ENCODE peak calls at places on chromosomes 6 and 20, in six cellular contexts. One of them, this sample, is unnamed.

GRCh38 chr6:128370072-128370471 is 150.3 kb downstream of the PTPRK start:
- DNase-seq in A549: no peak
- DNase-seq in upper lobe of right lung: no peak
- DNase-seq in fibroblast of villous mesenchyme: peak
- DNase-seq in effector memory CD4-positive, alpha-beta T cell: no peak
- DNase-seq in PC-3: peak
- DNase-seq in this sample: peak

GRCh38 chr6:162852810-162853577 is 125.2 kb downstream of the PACRG start:
- DNase-seq in A549: no peak
- DNase-seq in upper lobe of right lung: no peak
- DNase-seq in fibroblast of villous mesenchyme: no peak
- DNase-seq in effector memory CD4-positive, alpha-beta T cell: no peak
- DNase-seq in PC-3: no peak
- DNase-seq in this sample: no peak

GRCh38 chr6:17820055-17820454 is 113.3 kb upstream of the NUP153 start:
- DNase-seq in A549: peak
- DNase-seq in upper lobe of right lung: no peak
- DNase-seq in fibroblast of villous mesenchyme: no peak
- DNase-seq in effector memory CD4-positive, alpha-beta T cell: no peak
- DNase-seq in PC-3: peak
- DNase-seq in this sample: no peak

GRCh38 chr6:121828567-121828966 is 393.1 kb downstream of the GJA1 start:
- DNase-seq in A549: no peak
- DNase-seq in upper lobe of right lung: no peak
- DNase-seq in fibroblast of villous mesenchyme: no peak
- DNase-seq in effector memory CD4-positive, alpha-beta T cell: no peak
- DNase-seq in PC-3: no peak
- DNase-seq in this sample: no peak

GRCh38 chr20:36128463-36129176 is 25.9 kb upstream of the EPB41L1 start:
- DNase-seq in A549: peak
- DNase-seq in upper lobe of right lung: no peak
- DNase-seq in fibroblast of villous mesenchyme: peak
- DNase-seq in effector memory CD4-positive, alpha-beta T cell: no peak
- DNase-seq in PC-3: peak
- DNase-seq in this sample: peak

GRCh38 chr6:47817749-47818148 is 35.9 kb downstream of the OPN5 start:
- DNase-seq in A549: no peak
- DNase-seq in upper lobe of right lung: no peak
- DNase-seq in fibroblast of villous mesenchyme: no peak
- DNase-seq in effector memory CD4-positive, alpha-beta T cell: no peak
- DNase-seq in PC-3: no peak
- DNase-seq in this sample: no peak

GRCh38 chr6:9361749-9362148 is 926.4 kb upstream of the SLC35B3 start:
- DNase-seq in A549: no peak
- DNase-seq in upper lobe of right lung: no peak
- DNase-seq in fibroblast of villous mesenchyme: no peak
- DNase-seq in effector memory CD4-positive, alpha-beta T cell: no peak
- DNase-seq in PC-3: no peak
- DNase-seq in this sample: no peak

GRCh38 chr6:5946701-5947100 is 60.0 kb downstream of the NRN1 start:
- DNase-seq in A549: no peak
- DNase-seq in upper lobe of right lung: no peak
- DNase-seq in fibroblast of villous mesenchyme: no peak
- DNase-seq in effector memory CD4-positive, alpha-beta T cell: no peak
- DNase-seq in PC-3: no peak
- DNase-seq in this sample: no peak

GRCh38 chr6:30760537-30760936 is 16.2 kb upstream of the IER3 start:
- DNase-seq in A549: no peak
- DNase-seq in upper lobe of right lung: no peak
- DNase-seq in fibroblast of villous mesenchyme: no peak
- DNase-seq in effector memory CD4-positive, alpha-beta T cell: no peak
- DNase-seq in PC-3: no peak
- DNase-seq in this sample: no peak

GRCh38 chr6:109062216-109062615 is 32.4 kb downstream of the SESN1 start:
- DNase-seq in A549: no peak
- DNase-seq in upper lobe of right lung: no peak
- DNase-seq in fibroblast of villous mesenchyme: no peak
- DNase-seq in effector memory CD4-positive, alpha-beta T cell: no peak
- DNase-seq in PC-3: no peak
- DNase-seq in this sample: no peak

GRCh38 chr6:149938571-149939462 is 3.0 kb upstream of the ULBP2 start:
- DNase-seq in A549: no peak
- DNase-seq in upper lobe of right lung: no peak
- DNase-seq in fibroblast of villous mesenchyme: peak
- DNase-seq in effector memory CD4-positive, alpha-beta T cell: peak
- DNase-seq in PC-3: peak
- DNase-seq in this sample: peak

GRCh38 chr6:29626948-29627761 is 5.8 kb downstream of the GABBR1 start:
- DNase-seq in A549: no peak
- DNase-seq in upper lobe of right lung: no peak
- DNase-seq in fibroblast of villous mesenchyme: no peak
- DNase-seq in effector memory CD4-positive, alpha-beta T cell: no peak
- DNase-seq in PC-3: no peak
- DNase-seq in this sample: peak

GRCh38 chr6:29629571-29629970 is 3.4 kb downstream of the GABBR1 start:
- DNase-seq in A549: no peak
- DNase-seq in upper lobe of right lung: no peak
- DNase-seq in fibroblast of villous mesenchyme: no peak
- DNase-seq in effector memory CD4-positive, alpha-beta T cell: no peak
- DNase-seq in PC-3: no peak
- DNase-seq in this sample: no peak

GRCh38 chr6:29627762-29628418 is 5.1 kb downstream of the GABBR1 start:
- DNase-seq in A549: peak
- DNase-seq in upper lobe of right lung: peak
- DNase-seq in fibroblast of villous mesenchyme: peak
- DNase-seq in effector memory CD4-positive, alpha-beta T cell: peak
- DNase-seq in PC-3: peak
- DNase-seq in this sample: peak

GRCh38 chr6:29631209-29631810 is 1.7 kb downstream of the GABBR1 start:
- DNase-seq in A549: no peak
- DNase-seq in upper lobe of right lung: no peak
- DNase-seq in fibroblast of villous mesenchyme: peak
- DNase-seq in effector memory CD4-positive, alpha-beta T cell: no peak
- DNase-seq in PC-3: no peak
- DNase-seq in this sample: no peak

DNA sequence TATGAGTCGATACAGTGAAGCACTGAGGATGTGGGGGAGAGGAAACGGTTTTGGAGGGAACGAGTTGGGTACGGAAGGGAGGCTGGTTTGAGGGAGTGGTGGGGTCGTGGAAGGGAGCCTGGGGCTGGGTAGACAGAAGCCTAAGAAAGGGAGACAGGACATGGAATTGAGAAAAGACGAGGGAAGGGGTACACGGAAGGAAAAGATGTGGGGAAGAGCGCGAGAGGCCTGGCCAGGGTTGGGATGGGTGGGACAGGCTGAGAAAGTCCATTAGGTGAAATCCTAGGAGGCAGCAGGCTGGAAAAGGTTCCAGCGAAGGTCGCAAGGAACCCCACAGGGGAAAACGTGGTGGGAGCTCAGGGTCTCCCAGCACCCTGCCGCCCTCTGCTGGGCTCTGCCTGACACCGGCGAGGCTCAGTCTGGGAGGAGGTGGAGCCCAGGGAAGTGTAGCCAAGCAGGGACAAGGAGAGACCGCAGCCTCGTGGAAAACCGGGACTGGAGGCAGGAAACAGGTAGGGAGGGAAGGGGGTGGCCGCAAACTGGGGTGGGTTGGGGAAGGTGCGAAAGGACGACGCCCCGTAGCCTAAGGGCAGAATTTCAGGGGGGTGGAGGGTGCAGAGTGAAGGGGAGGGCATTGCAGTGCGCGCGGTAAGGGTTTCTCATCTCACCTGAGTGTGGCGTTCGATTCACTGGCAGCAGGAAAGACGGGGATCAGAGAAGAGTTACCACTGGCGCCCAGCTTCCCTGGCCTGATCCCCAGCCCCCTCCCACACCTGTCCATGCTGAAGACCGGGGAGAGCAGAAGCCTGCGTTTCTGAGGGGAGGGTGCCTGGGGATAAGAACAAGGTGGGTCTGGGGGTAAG is 4.3 kb downstream of the GABBR1 start:
- DNase-seq in A549: peak
- DNase-seq in upper lobe of right lung: peak
- DNase-seq in fibroblast of villous mesenchyme: peak
- DNase-seq in effector memory CD4-positive, alpha-beta T cell: peak
- DNase-seq in PC-3: peak
- DNase-seq in this sample: peak
- H3K4me3 ChIP-seq in A549: peak
- H3K4me3 ChIP-seq in upper lobe of right lung: peak
- H3K4me3 ChIP-seq in fibroblast of villous mesenchyme: peak
- H3K4me3 ChIP-seq in effector memory CD4-positive, alpha-beta T cell: peak
- H3K4me3 ChIP-seq in PC-3: peak
- H3K4me3 ChIP-seq in this sample: peak

GRCh38 chr20:47263080-47263479 is 93.4 kb downstream of the ZMYND8 start:
- DNase-seq in A549: no peak
- DNase-seq in upper lobe of right lung: no peak
- DNase-seq in fibroblast of villous mesenchyme: no peak
- DNase-seq in effector memory CD4-positive, alpha-beta T cell: no peak
- DNase-seq in PC-3: no peak
- DNase-seq in this sample: no peak

GRCh38 chr20:47263502-47264084 is 92.9 kb downstream of the ZMYND8 start:
- DNase-seq in A549: no peak
- DNase-seq in upper lobe of right lung: no peak
- DNase-seq in fibroblast of villous mesenchyme: no peak
- DNase-seq in effector memory CD4-positive, alpha-beta T cell: no peak
- DNase-seq in PC-3: no peak
- DNase-seq in this sample: peak

GRCh38 chr20:47258745-47259695 is 97.5 kb downstream of the ZMYND8 start:
- DNase-seq in A549: peak
- DNase-seq in upper lobe of right lung: peak
- DNase-seq in fibroblast of villous mesenchyme: peak
- DNase-seq in effector memory CD4-positive, alpha-beta T cell: no peak
- DNase-seq in PC-3: peak
- DNase-seq in this sample: no peak

GRCh38 chr20:47262365-47263013 is 94.0 kb downstream of the ZMYND8 start:
- DNase-seq in A549: no peak
- DNase-seq in upper lobe of right lung: no peak
- DNase-seq in fibroblast of villous mesenchyme: no peak
- DNase-seq in effector memory CD4-positive, alpha-beta T cell: no peak
- DNase-seq in PC-3: no peak
- DNase-seq in this sample: no peak

GRCh38 chr20:47262008-47262364 is 94.5 kb downstream of the ZMYND8 start:
- DNase-seq in A549: no peak
- DNase-seq in upper lobe of right lung: no peak
- DNase-seq in fibroblast of villous mesenchyme: no peak
- DNase-seq in effector memory CD4-positive, alpha-beta T cell: no peak
- DNase-seq in PC-3: no peak
- DNase-seq in this sample: no peak
- H3K4me3 ChIP-seq in A549: no peak
- H3K4me3 ChIP-seq in upper lobe of right lung: no peak
- H3K4me3 ChIP-seq in fibroblast of villous mesenchyme: no peak
- H3K4me3 ChIP-seq in effector memory CD4-positive, alpha-beta T cell: no peak
- H3K4me3 ChIP-seq in PC-3: no peak
- H3K4me3 ChIP-seq in this sample: no peak

GRCh38 chr20:22508426-22508825 is 75.9 kb downstream of the FOXA2 start:
- DNase-seq in A549: no peak
- DNase-seq in upper lobe of right lung: no peak
- DNase-seq in fibroblast of villous mesenchyme: no peak
- DNase-seq in effector memory CD4-positive, alpha-beta T cell: no peak
- DNase-seq in PC-3: no peak
- DNase-seq in this sample: no peak

GRCh38 chr20:22506827-22507226 is 77.5 kb downstream of the FOXA2 start:
- DNase-seq in A549: no peak
- DNase-seq in upper lobe of right lung: no peak
- DNase-seq in fibroblast of villous mesenchyme: no peak
- DNase-seq in effector memory CD4-positive, alpha-beta T cell: no peak
- DNase-seq in PC-3: no peak
- DNase-seq in this sample: no peak

GRCh38 chr20:22509090-22509938 is 75.1 kb downstream of the FOXA2 start:
- DNase-seq in A549: no peak
- DNase-seq in upper lobe of right lung: no peak
- DNase-seq in fibroblast of villous mesenchyme: no peak
- DNase-seq in effector memory CD4-positive, alpha-beta T cell: no peak
- DNase-seq in PC-3: no peak
- DNase-seq in this sample: no peak

GRCh38 chr20:22504829-22505377 is 79.5 kb downstream of the FOXA2 start:
- DNase-seq in A549: no peak
- DNase-seq in upper lobe of right lung: no peak
- DNase-seq in fibroblast of villous mesenchyme: no peak
- DNase-seq in effector memory CD4-positive, alpha-beta T cell: no peak
- DNase-seq in PC-3: no peak
- DNase-seq in this sample: no peak

GRCh38 chr20:22507240-22507961 is 77.0 kb downstream of the FOXA2 start:
- DNase-seq in A549: no peak
- DNase-seq in upper lobe of right lung: no peak
- DNase-seq in fibroblast of villous mesenchyme: no peak
- DNase-seq in effector memory CD4-positive, alpha-beta T cell: no peak
- DNase-seq in PC-3: no peak
- DNase-seq in this sample: no peak
- H3K4me3 ChIP-seq in A549: no peak
- H3K4me3 ChIP-seq in upper lobe of right lung: no peak
- H3K4me3 ChIP-seq in fibroblast of villous mesenchyme: no peak
- H3K4me3 ChIP-seq in effector memory CD4-positive, alpha-beta T cell: no peak
- H3K4me3 ChIP-seq in PC-3: no peak
- H3K4me3 ChIP-seq in this sample: no peak

GRCh38 chr20:11467436-11467835 is 450.3 kb upstream of the BTBD3 start:
- DNase-seq in A549: no peak
- DNase-seq in upper lobe of right lung: no peak
- DNase-seq in fibroblast of villous mesenchyme: no peak
- DNase-seq in effector memory CD4-positive, alpha-beta T cell: no peak
- DNase-seq in PC-3: peak
- DNase-seq in this sample: no peak
- H3K4me3 ChIP-seq in A549: no peak
- H3K4me3 ChIP-seq in upper lobe of right lung: no peak
- H3K4me3 ChIP-seq in fibroblast of villous mesenchyme: no peak
- H3K4me3 ChIP-seq in effector memory CD4-positive, alpha-beta T cell: no peak
- H3K4me3 ChIP-seq in PC-3: no peak
- H3K4me3 ChIP-seq in this sample: no peak

GRCh38 chr6:169160855-169161560 is 92.6 kb downstream of the THBS2 start:
- DNase-seq in A549: no peak
- DNase-seq in upper lobe of right lung: no peak
- DNase-seq in fibroblast of villous mesenchyme: no peak
- DNase-seq in effector memory CD4-positive, alpha-beta T cell: no peak
- DNase-seq in PC-3: no peak
- DNase-seq in this sample: no peak

GRCh38 chr6:169164451-169164850 is 89.2 kb downstream of the THBS2 start:
- DNase-seq in A549: no peak
- DNase-seq in upper lobe of right lung: no peak
- DNase-seq in fibroblast of villous mesenchyme: no peak
- DNase-seq in effector memory CD4-positive, alpha-beta T cell: no peak
- DNase-seq in PC-3: no peak
- DNase-seq in this sample: no peak

GRCh38 chr6:169161572-169162167 is 92.0 kb downstream of the THBS2 start:
- DNase-seq in A549: no peak
- DNase-seq in upper lobe of right lung: no peak
- DNase-seq in fibroblast of villous mesenchyme: no peak
- DNase-seq in effector memory CD4-positive, alpha-beta T cell: no peak
- DNase-seq in PC-3: no peak
- DNase-seq in this sample: no peak

GRCh38 chr6:169162968-169163903 is 90.4 kb downstream of the THBS2 start:
- DNase-seq in A549: peak
- DNase-seq in upper lobe of right lung: no peak
- DNase-seq in fibroblast of villous mesenchyme: peak
- DNase-seq in effector memory CD4-positive, alpha-beta T cell: no peak
- DNase-seq in PC-3: peak
- DNase-seq in this sample: peak

GRCh38 chr6:169162249-169162967 is 91.2 kb downstream of the THBS2 start:
- DNase-seq in A549: no peak
- DNase-seq in upper lobe of right lung: no peak
- DNase-seq in fibroblast of villous mesenchyme: no peak
- DNase-seq in effector memory CD4-positive, alpha-beta T cell: no peak
- DNase-seq in PC-3: no peak
- DNase-seq in this sample: no peak
- H3K4me3 ChIP-seq in A549: no peak
- H3K4me3 ChIP-seq in upper lobe of right lung: no peak
- H3K4me3 ChIP-seq in fibroblast of villous mesenchyme: no peak
- H3K4me3 ChIP-seq in effector memory CD4-positive, alpha-beta T cell: no peak
- H3K4me3 ChIP-seq in PC-3: no peak
- H3K4me3 ChIP-seq in this sample: peak

This sample was measured in adipocyte.